ENCODE peak calls at places on chromosomes 12 and 14, in seven cellular contexts. N is tibial nerve, G is tibial artery, S is GM23338, X is BE2C, F is neural progenitor cell, T is ovary. P is an unnamed sample.

GRCh38 chr12:5796171-5797091 is 148.6 kb downstream of the ANO2 start:
- DNase-seq in N (peak; percentile 13), G (no peak), S (peak; percentile 82), X (peak; percentile 50), F (peak; percentile 83), T (no peak), P (no peak)

GRCh38 chr14:39268393-39268792 is 34.7 kb downstream of the MIA2 start:
- DNase-seq in N (no peak), G (no peak), S (no peak), X (no peak), F (peak; percentile 8), T (no peak), P (no peak)

GRCh38 chr14:43005807-43006206 is 1399.1 kb downstream of the LRFN5 start:
- DNase-seq in N (no peak), G (no peak), S (peak; percentile 2), X (no peak), F (no peak), T (no peak), P (no peak)

GRCh38 chr12:79375050-79375449 is 315.7 kb downstream of the PAWR start:
- DNase-seq in N (no peak), G (no peak), S (no peak), X (no peak), F (no peak), T (no peak), P (no peak)

GRCh38 chr14:81178063-81178462 is 42.7 kb downstream of the GTF2A1 start:
- DNase-seq in N (no peak), G (no peak), S (no peak), X (no peak), F (no peak), T (no peak), P (no peak)

GRCh38 chr12:47820631-47821345 is 1.1 kb upstream of the HDAC7 start:
- DNase-seq in N (peak; percentile 93), G (peak; percentile 94), S (peak; percentile 92), X (no peak), F (peak; percentile 94), T (peak; percentile 87), P (peak; percentile 89)

GRCh38 chr14:53668861-53669260 is 287.8 kb downstream of the BMP4 start:
- DNase-seq in N (no peak), G (no peak), S (no peak), X (no peak), F (no peak), T (no peak), P (no peak)

GRCh38 chr12:22709292-22709691 is 84.3 kb downstream of the ETNK1 start:
- DNase-seq in N (no peak), G (no peak), S (peak; percentile 75), X (no peak), F (peak; percentile 46), T (no peak), P (no peak)

GRCh38 chr12:40229690-40230651 is 5.2 kb downstream of the LRRK2 start:
- DNase-seq in N (no peak), G (no peak), S (no peak), X (no peak), F (no peak), T (no peak), P (no peak)

GRCh38 chr12:92726865-92727264 is 24.1 kb downstream of the PLEKHG7 start:
- DNase-seq in N (no peak), G (no peak), S (no peak), X (no peak), F (no peak), T (no peak), P (no peak)

GRCh38 chr12:120994589-120995337 is 16.4 kb downstream of the HNF1A start:
- DNase-seq in N (no peak), G (no peak), S (no peak), X (no peak), F (no peak), T (no peak), P (no peak)

DNA sequence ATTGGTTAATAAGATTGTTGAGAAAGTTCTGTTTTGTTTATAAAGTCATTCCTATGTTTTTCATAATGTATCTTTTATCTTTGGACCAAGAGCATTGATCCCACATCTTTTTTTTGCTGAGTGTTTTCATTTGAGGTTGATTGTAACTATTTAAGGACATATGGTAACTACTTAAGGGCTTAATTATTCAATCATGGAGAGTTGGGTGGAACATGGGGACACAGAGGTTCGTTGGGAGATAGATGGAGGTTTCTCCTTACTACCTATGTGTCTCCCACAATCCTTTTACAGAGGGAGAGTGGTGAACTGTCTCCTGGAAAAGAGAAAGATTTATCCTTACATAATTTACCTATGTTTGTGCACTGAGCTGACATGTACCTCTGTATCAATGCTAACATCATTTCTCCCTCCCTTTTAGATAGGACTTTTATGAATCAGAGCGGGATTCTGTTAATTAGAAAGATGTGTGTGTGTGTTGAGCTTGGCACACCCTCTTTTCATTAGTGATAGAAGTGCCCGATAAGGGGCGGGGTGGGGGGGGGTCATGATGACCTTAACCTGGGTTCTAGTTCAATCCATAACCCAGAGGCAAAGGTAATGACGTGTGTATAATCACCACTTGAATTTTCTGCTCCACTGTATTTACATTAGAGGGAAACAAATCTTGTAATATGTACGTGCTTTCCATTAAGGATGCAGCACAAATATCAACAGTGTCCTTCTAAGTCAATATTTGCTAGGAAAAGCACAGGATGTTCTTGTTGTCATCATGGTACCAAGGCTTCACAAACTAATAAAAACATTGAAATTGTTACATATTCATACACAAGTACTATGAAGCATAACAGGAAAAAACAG is 121.0 kb upstream of the SLC38A2 start:
- DNase-seq in N (no peak), G (no peak), S (no peak), X (no peak), F (no peak), T (no peak), P (no peak)
- H3K4me1 ChIP-seq in N (no peaks in the 10 kb centered on the region), G (peaks cover 44% of the 10 kb centered on the region), S (peaks cover 7% of the 10 kb centered on the region), X (no peaks in the 10 kb centered on the region), F (peaks cover 8% of the 10 kb centered on the region), T (peaks cover 22% of the 10 kb centered on the region), P (peaks cover 51% of the 10 kb centered on the region)

DNA sequence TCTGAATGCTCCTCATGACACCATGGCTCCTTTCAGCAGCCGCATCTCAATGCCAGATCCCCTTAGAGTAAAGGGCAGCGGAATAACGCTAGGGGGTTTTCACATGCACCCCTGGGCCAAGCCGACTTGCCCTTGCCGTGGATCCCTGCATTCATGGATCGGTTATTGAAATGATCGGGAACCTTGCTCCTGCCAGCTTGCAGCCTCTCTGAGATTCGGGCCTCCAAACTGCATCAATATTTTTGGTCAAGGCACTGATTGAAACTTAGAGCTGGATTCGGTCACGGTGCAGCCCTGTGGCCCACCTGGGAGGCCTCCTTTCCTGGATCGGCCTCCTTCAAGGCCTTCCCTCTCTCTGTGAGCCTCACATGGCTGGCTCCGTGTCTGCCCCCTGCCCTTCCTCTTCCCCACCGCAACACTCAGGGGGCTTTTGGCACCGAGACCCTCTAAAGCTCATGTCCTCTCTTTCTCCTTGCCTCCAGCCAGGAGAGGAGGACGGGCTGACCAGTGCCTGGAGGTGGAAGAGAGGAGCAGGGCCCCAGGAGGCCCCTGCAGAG is 1.8 kb downstream of the PTPN6 start:
- DNase-seq in N (no peak), G (no peak), S (no peak), X (no peak), F (no peak), T (no peak), P (no peak)
- H3K4me3 ChIP-seq in N (peak overlapping the region; percentile 49), G (peak overlapping the region; percentile 35), S (no peak overlapping the region), X (no peak overlapping the region), F (no peak overlapping the region), T (no peak overlapping the region), P (peak overlapping the region; percentile 66)

GRCh38 chr14:23557946-23558345 is 1.9 kb downstream of the THTPA start:
- DNase-seq in N (no peak), G (no peak), S (no peak), X (no peak), F (no peak), T (no peak), P (no peak)

GRCh38 chr14:23558363-23559009 is 2.4 kb downstream of the THTPA start:
- DNase-seq in N (no peak), G (no peak), S (no peak), X (no peak), F (no peak), T (no peak), P (no peak)

GRCh38 chr14:23559921-23560520 is 4.0 kb downstream of the THTPA start:
- DNase-seq in N (no peak), G (no peak), S (no peak), X (no peak), F (no peak), T (no peak), P (no peak)

GRCh38 chr14:23557521-23557920 is 1.4 kb downstream of the THTPA start:
- DNase-seq in N (no peak), G (no peak), S (no peak), X (no peak), F (no peak), T (no peak), P (no peak)

DNA sequence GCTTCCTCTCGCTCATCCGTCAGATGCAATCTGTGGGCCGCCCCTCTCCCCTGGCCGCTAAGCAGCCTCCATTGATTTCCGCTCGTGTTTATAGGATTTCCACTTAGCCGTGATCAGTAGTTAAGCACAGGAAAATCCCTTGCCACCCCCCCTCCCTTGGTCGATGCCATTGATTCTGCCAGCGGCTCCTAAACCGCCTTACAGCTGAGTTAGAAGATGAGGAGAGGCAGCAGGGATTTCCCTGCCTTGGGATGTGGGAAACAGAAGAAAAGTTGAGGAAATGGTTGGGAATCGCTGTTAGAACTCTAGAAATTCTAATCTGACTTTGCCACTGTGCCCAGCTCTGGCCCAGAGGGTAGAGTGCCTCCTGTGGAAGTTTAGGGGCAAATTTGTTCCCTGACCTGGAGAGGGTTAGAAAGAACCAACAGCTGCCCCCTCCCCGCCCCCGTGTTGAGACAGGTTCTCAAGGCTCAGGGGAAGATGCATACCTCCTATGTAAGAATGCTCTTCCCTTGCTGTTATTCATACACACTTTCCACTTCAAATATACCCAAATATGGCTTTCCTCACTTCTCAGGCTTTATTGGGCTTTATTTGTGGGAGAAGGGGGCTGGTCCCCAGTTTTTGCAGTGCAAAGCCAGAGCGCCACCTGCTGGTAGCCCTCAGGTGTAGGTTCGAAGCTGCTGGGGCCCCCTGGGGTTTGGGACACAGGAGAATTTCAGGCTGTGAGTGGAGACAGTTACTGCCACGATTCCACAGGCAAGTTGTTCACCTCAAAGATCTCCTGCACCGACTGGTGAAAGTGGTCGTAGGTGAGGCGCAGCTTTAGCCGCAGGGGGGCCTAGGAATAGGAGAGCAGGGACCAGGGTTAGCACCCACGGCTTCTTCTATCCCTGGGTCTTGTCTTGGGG is 3.2 kb downstream of the THTPA start:
- DNase-seq in N (no peak), G (no peak), S (peak; percentile 93), X (peak; percentile 76), F (peak; percentile 88), T (no peak), P (no peak)
- TF ChIP-seq CTCF in N (peak; percentile 69), G (peak; percentile 50), S (peak; percentile 91), X (peak; percentile 99), F (peak; percentile 97), T (peak; percentile 43), P (peak; percentile 83)

DNA sequence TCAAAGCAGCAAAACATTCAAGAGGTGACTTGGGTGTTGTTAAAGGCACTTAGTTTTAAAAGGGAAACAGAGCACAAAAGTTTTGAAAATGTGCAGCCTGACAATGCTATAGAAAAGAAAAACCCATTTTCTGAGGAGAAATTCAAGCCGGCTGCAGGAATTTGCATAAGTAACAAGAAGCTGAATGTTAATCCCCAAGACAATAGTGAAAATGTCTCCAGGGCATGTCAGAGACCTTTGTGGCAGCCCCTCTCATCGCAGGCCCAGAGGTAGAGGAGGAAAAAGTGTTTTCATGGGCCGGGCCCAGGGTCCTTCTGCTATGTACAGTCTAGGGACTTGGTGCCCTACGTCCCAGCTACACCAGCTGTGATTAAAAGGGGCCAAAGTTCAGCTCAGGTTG is 167.9 kb downstream of the PPFIA2 start:
- DNase-seq in N (no peak), G (no peak), S (no peak), X (no peak), F (no peak), T (no peak), P (no peak)
- H3K4me1 ChIP-seq in N (no peaks in the 10 kb centered on the region), G (no peaks in the 10 kb centered on the region), S (no peaks in the 10 kb centered on the region), X (no peaks in the 10 kb centered on the region), F (no peaks in the 10 kb centered on the region), T (no peaks in the 10 kb centered on the region), P (no peaks in the 10 kb centered on the region)

P was measured in thoracic aorta.